ENCODE peak calls at places on chromosomes 4 and X, in six cellular contexts. One of them, this sample, is unnamed.

GRCh38 chr4:168856312-168856711 is 153.7 kb downstream of the CBR4 start:
- DNase-seq in dermis microvascular lymphatic vessel endothelial cell: no peak
- DNase-seq in NCI-H2171 treated with DMSO at 0.1 percent for 48 hours: no peak
- DNase-seq in adipocyte: peak
- DNase-seq in PC-9: no peak
- DNase-seq in fibroblast of the conjunctiva: no peak
- DNase-seq in this sample: no peak

GRCh38 chr4:81215219-81215892 is at the start of gene PRKG2:
- DNase-seq in dermis microvascular lymphatic vessel endothelial cell: no peak
- DNase-seq in NCI-H2171 treated with DMSO at 0.1 percent for 48 hours: peak
- DNase-seq in fibroblast of the conjunctiva: no peak
- DNase-seq in PC-9: no peak
- DNase-seq in adipocyte: no peak
- DNase-seq in this sample: no peak

GRCh38 chr4:85132117-85132516 is 165.6 kb upstream of the WDFY3 start:
- DNase-seq in dermis microvascular lymphatic vessel endothelial cell: peak
- DNase-seq in PC-9: no peak
- DNase-seq in fibroblast of the conjunctiva: no peak
- DNase-seq in adipocyte: no peak
- DNase-seq in NCI-H2171 treated with DMSO at 0.1 percent for 48 hours: no peak
- DNase-seq in this sample: no peak

GRCh38 chr4:158179465-158179864 is 6.6 kb upstream of the GASK1B start:
- DNase-seq in adipocyte: no peak
- DNase-seq in NCI-H2171 treated with DMSO at 0.1 percent for 48 hours: no peak
- DNase-seq in dermis microvascular lymphatic vessel endothelial cell: peak
- DNase-seq in PC-9: no peak
- DNase-seq in fibroblast of the conjunctiva: no peak
- DNase-seq in this sample: no peak

GRCh38 chr4:153643406-153644016 is 40.6 kb upstream of the TLR2 start:
- DNase-seq in fibroblast of the conjunctiva: peak
- DNase-seq in PC-9: no peak
- DNase-seq in NCI-H2171 treated with DMSO at 0.1 percent for 48 hours: peak
- DNase-seq in dermis microvascular lymphatic vessel endothelial cell: peak
- DNase-seq in adipocyte: peak
- DNase-seq in this sample: no peak

GRCh38 chr4:79248610-79249009 is 77.3 kb downstream of the NAA11 start:
- DNase-seq in fibroblast of the conjunctiva: no peak
- DNase-seq in adipocyte: no peak
- DNase-seq in NCI-H2171 treated with DMSO at 0.1 percent for 48 hours: no peak
- DNase-seq in PC-9: no peak
- DNase-seq in dermis microvascular lymphatic vessel endothelial cell: no peak
- DNase-seq in this sample: no peak

GRCh38 chrX:39645059-39645895 is 452.5 kb downstream of the BCOR start:
- DNase-seq in fibroblast of the conjunctiva: peak
- DNase-seq in NCI-H2171 treated with DMSO at 0.1 percent for 48 hours: no peak
- DNase-seq in adipocyte: peak
- DNase-seq in PC-9: no peak
- DNase-seq in dermis microvascular lymphatic vessel endothelial cell: peak
- DNase-seq in this sample: no peak

GRCh38 chr4:186854256-186854655 is 130.6 kb upstream of the FAT1 start:
- DNase-seq in adipocyte: no peak
- DNase-seq in dermis microvascular lymphatic vessel endothelial cell: no peak
- DNase-seq in fibroblast of the conjunctiva: no peak
- DNase-seq in PC-9: no peak
- DNase-seq in NCI-H2171 treated with DMSO at 0.1 percent for 48 hours: no peak
- DNase-seq in this sample: no peak

GRCh38 chrX:55206152-55206941 is 13.8 kb upstream of the PAGE5 start:
- DNase-seq in fibroblast of the conjunctiva: no peak
- DNase-seq in NCI-H2171 treated with DMSO at 0.1 percent for 48 hours: no peak
- DNase-seq in adipocyte: no peak
- DNase-seq in PC-9: no peak
- DNase-seq in dermis microvascular lymphatic vessel endothelial cell: no peak
- DNase-seq in this sample: no peak

GRCh38 chr4:73653695-73654106 is 33.5 kb upstream of the RASSF6 start:
- DNase-seq in fibroblast of the conjunctiva: peak
- DNase-seq in adipocyte: peak
- DNase-seq in dermis microvascular lymphatic vessel endothelial cell: peak
- DNase-seq in NCI-H2171 treated with DMSO at 0.1 percent for 48 hours: peak
- DNase-seq in PC-9: no peak
- DNase-seq in this sample: no peak

GRCh38 chrX:30504309-30504708 is 73.3 kb downstream of the TASL start:
- DNase-seq in dermis microvascular lymphatic vessel endothelial cell: peak
- DNase-seq in PC-9: no peak
- DNase-seq in fibroblast of the conjunctiva: peak
- DNase-seq in NCI-H2171 treated with DMSO at 0.1 percent for 48 hours: peak
- DNase-seq in adipocyte: peak
- DNase-seq in this sample: no peak

GRCh38 chrX:28205905-28206304 is 224.7 kb upstream of the DCAF8L1 start:
- DNase-seq in adipocyte: no peak
- DNase-seq in NCI-H2171 treated with DMSO at 0.1 percent for 48 hours: no peak
- DNase-seq in fibroblast of the conjunctiva: no peak
- DNase-seq in dermis microvascular lymphatic vessel endothelial cell: no peak
- DNase-seq in PC-9: peak
- DNase-seq in this sample: no peak

GRCh38 chrX:63761639-63762038 is 23.4 kb downstream of the ARHGEF9 start:
- DNase-seq in adipocyte: no peak
- DNase-seq in PC-9: no peak
- DNase-seq in dermis microvascular lymphatic vessel endothelial cell: peak
- DNase-seq in fibroblast of the conjunctiva: no peak
- DNase-seq in NCI-H2171 treated with DMSO at 0.1 percent for 48 hours: no peak
- DNase-seq in this sample: no peak

GRCh38 chr4:138510053-138510452 is 267.9 kb upstream of the SLC7A11 start:
- DNase-seq in adipocyte: peak
- DNase-seq in dermis microvascular lymphatic vessel endothelial cell: no peak
- DNase-seq in NCI-H2171 treated with DMSO at 0.1 percent for 48 hours: no peak
- DNase-seq in fibroblast of the conjunctiva: no peak
- DNase-seq in PC-9: no peak
- DNase-seq in this sample: no peak

GRCh38 chr4:140059159-140059558 is 94.8 kb downstream of the MAML3 start:
- DNase-seq in dermis microvascular lymphatic vessel endothelial cell: peak
- DNase-seq in adipocyte: no peak
- DNase-seq in NCI-H2171 treated with DMSO at 0.1 percent for 48 hours: peak
- DNase-seq in fibroblast of the conjunctiva: no peak
- DNase-seq in PC-9: no peak
- DNase-seq in this sample: no peak

GRCh38 chrX:63718010-63718694 is 66.9 kb downstream of the ARHGEF9 start:
- DNase-seq in NCI-H2171 treated with DMSO at 0.1 percent for 48 hours: no peak
- DNase-seq in PC-9: no peak
- DNase-seq in adipocyte: no peak
- DNase-seq in fibroblast of the conjunctiva: no peak
- DNase-seq in dermis microvascular lymphatic vessel endothelial cell: no peak
- DNase-seq in this sample: no peak

GRCh38 chr4:186936496-186937375 is 213.1 kb upstream of the FAT1 start:
- DNase-seq in PC-9: peak
- DNase-seq in NCI-H2171 treated with DMSO at 0.1 percent for 48 hours: no peak
- DNase-seq in fibroblast of the conjunctiva: peak
- DNase-seq in dermis microvascular lymphatic vessel endothelial cell: no peak
- DNase-seq in adipocyte: peak
- DNase-seq in this sample: no peak

GRCh38 chr4:185813133-185813532 is 1.1 kb upstream of the SORBS2 start:
- DNase-seq in dermis microvascular lymphatic vessel endothelial cell: no peak
- DNase-seq in fibroblast of the conjunctiva: no peak
- DNase-seq in PC-9: no peak
- DNase-seq in adipocyte: no peak
- DNase-seq in NCI-H2171 treated with DMSO at 0.1 percent for 48 hours: no peak
- DNase-seq in this sample: no peak

GRCh38 chr4:40238700-40239548 is 42.1 kb downstream of the RHOH start:
- DNase-seq in PC-9: no peak
- DNase-seq in dermis microvascular lymphatic vessel endothelial cell: no peak
- DNase-seq in NCI-H2171 treated with DMSO at 0.1 percent for 48 hours: no peak
- DNase-seq in fibroblast of the conjunctiva: no peak
- DNase-seq in adipocyte: no peak
- DNase-seq in this sample: no peak

GRCh38 chrX:17375631-17376380 is 806 bp downstream of the NHS start:
- DNase-seq in dermis microvascular lymphatic vessel endothelial cell: peak
- DNase-seq in PC-9: peak
- DNase-seq in fibroblast of the conjunctiva: no peak
- DNase-seq in adipocyte: peak
- DNase-seq in NCI-H2171 treated with DMSO at 0.1 percent for 48 hours: no peak
- DNase-seq in this sample: no peak

GRCh38 chr4:16582526-16582925 is 315.9 kb downstream of the LDB2 start:
- DNase-seq in fibroblast of the conjunctiva: no peak
- DNase-seq in adipocyte: no peak
- DNase-seq in PC-9: peak
- DNase-seq in dermis microvascular lymphatic vessel endothelial cell: no peak
- DNase-seq in NCI-H2171 treated with DMSO at 0.1 percent for 48 hours: no peak
- DNase-seq in this sample: no peak

GRCh38 chrX:47499291-47499690 is 16.3 kb upstream of the ZNF41 start:
- DNase-seq in NCI-H2171 treated with DMSO at 0.1 percent for 48 hours: no peak
- DNase-seq in dermis microvascular lymphatic vessel endothelial cell: no peak
- DNase-seq in adipocyte: no peak
- DNase-seq in PC-9: no peak
- DNase-seq in fibroblast of the conjunctiva: no peak
- DNase-seq in this sample: no peak

GRCh38 chr4:38266616-38267015 is 306.4 kb downstream of the PTTG2 start:
- DNase-seq in NCI-H2171 treated with DMSO at 0.1 percent for 48 hours: no peak
- DNase-seq in dermis microvascular lymphatic vessel endothelial cell: peak
- DNase-seq in PC-9: peak
- DNase-seq in fibroblast of the conjunctiva: no peak
- DNase-seq in adipocyte: peak
- DNase-seq in this sample: peak

GRCh38 chrX:106263817-106264216 is 95.7 kb downstream of the PWWP3B start:
- DNase-seq in fibroblast of the conjunctiva: no peak
- DNase-seq in NCI-H2171 treated with DMSO at 0.1 percent for 48 hours: no peak
- DNase-seq in dermis microvascular lymphatic vessel endothelial cell: no peak
- DNase-seq in adipocyte: no peak
- DNase-seq in PC-9: no peak
- DNase-seq in this sample: no peak

GRCh38 chr4:55098805-55099204 is 26.6 kb downstream of the KDR start:
- DNase-seq in dermis microvascular lymphatic vessel endothelial cell: no peak
- DNase-seq in NCI-H2171 treated with DMSO at 0.1 percent for 48 hours: no peak
- DNase-seq in PC-9: no peak
- DNase-seq in fibroblast of the conjunctiva: no peak
- DNase-seq in adipocyte: no peak
- DNase-seq in this sample: no peak

GRCh38 chr4:110055014-110055768 is 142.5 kb downstream of the EGF start:
- DNase-seq in adipocyte: peak
- DNase-seq in dermis microvascular lymphatic vessel endothelial cell: peak
- DNase-seq in PC-9: no peak
- DNase-seq in fibroblast of the conjunctiva: no peak
- DNase-seq in NCI-H2171 treated with DMSO at 0.1 percent for 48 hours: no peak
- DNase-seq in this sample: no peak